ENCODE peak calls at places on chromosome 19, in nine cellular contexts. K is foreskin fibroblast, Z is RWPE1, J is left ventricle myocardium inferior, U is GM12865, V is upper lobe of left lung, P is glutamatergic neuron, R is heart left ventricle, D is Caco-2. F is an unnamed sample.

GRCh38 chr19:5136060-5136855 is 167.3 kb downstream of the KDM4B start:
- DNase-seq in K (no peak), Z (no peak), J (no peak), U (no peak), V (peak), P (no peak), R (no peak), D (no peak), F (no peak)

GRCh38 chr19:45404557-45405434 is at the start of gene PPP1R13L:
- DNase-seq in K (peak), Z (peak), J (peak), U (peak), V (peak), P (no peak), R (peak), D (peak), F (peak)

GRCh38 chr19:41265376-41266153 is 1.4 kb downstream of the HNRNPUL1 start:
- DNase-seq in K (peak), Z (peak), J (no peak), U (peak), V (no peak), P (no peak), R (no peak), D (no peak), F (peak)

GRCh38 chr19:55493052-55493649 is 4.9 kb downstream of the SSC5D start:
- DNase-seq in K (no peak), Z (no peak), J (no peak), U (no peak), V (no peak), P (no peak), R (peak), D (no peak), F (no peak)

GRCh38 chr19:815775-816499 is 5.8 kb downstream of the PLPPR3 start:
- DNase-seq in K (no peak), Z (no peak), J (no peak), U (no peak), V (no peak), P (no peak), R (no peak), D (no peak), F (no peak)

GRCh38 chr19:45547211-45547770 is 37.3 kb downstream of the OPA3 start:
- DNase-seq in K (no peak), Z (no peak), J (no peak), U (no peak), V (no peak), P (no peak), R (no peak), D (no peak), F (no peak)

GRCh38 chr19:38686530-38686888 is 39.1 kb downstream of the ACTN4 start:
- DNase-seq in K (no peak), Z (no peak), J (no peak), U (peak), V (no peak), P (no peak), R (no peak), D (no peak), F (peak)

GRCh38 chr19:45253396-45254027 is 2.4 kb downstream of the MARK4 start:
- DNase-seq in K (no peak), Z (peak), J (no peak), U (no peak), V (no peak), P (no peak), R (no peak), D (no peak), F (no peak)

GRCh38 chr19:13729859-13730258 is 34.5 kb upstream of the MRI1 start:
- DNase-seq in K (no peak), Z (no peak), J (no peak), U (no peak), V (no peak), P (no peak), R (no peak), D (no peak), F (no peak)

GRCh38 chr19:22427587-22428298 is 5.6 kb upstream of the ZNF98 start:
- DNase-seq in K (no peak), Z (no peak), J (no peak), U (no peak), V (peak), P (no peak), R (no peak), D (no peak), F (no peak)

DNA sequence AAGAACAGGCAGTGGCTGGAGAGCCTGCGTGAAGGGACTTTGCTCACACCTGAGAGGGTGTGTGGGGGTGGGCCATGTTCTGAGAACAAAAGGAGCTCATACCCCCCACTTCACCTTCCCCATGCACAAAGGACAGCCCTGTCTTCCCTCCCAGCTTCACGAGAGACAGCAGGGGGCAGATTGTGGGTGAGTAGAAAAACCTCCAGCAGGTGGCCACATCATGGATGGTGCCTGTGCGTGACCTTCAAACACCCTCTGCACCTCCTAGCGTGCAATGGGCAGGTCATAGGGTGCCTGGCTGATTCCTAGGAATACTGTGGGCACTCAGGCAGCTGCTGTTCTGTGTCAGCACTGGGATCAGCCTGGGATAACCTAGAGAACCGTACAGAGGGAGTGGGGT is 36.3 kb upstream of the PSG9 start:
- DNase-seq in K (no peak), Z (no peak), J (no peak), U (no peak), V (no peak), P (no peak), R (no peak), D (no peak), F (no peak)
- TF ChIP-seq CTCF in K (no peak), Z (no peak), J (no peak), U (no peak), V (no peak), P (no peak), R (no peak), D (peak), F (no peak)

GRCh38 chr19:16025108-16026101 is 50.9 kb upstream of the TPM4 start:
- DNase-seq in K (peak), Z (peak), J (no peak), U (peak), V (peak), P (no peak), R (no peak), D (peak), F (no peak)
- TF ChIP-seq CTCF in K (peak), Z (peak), J (peak), U (peak), V (peak), P (no peak), R (peak), D (peak), F (no peak)

GRCh38 chr19:7535035-7535992 is at the start of gene PNPLA6:
- DNase-seq in K (peak), Z (peak), J (peak), U (peak), V (peak), P (peak), R (peak), D (peak), F (peak)
- TF ChIP-seq CTCF in K (no peak), Z (no peak), J (no peak), U (no peak), V (peak), P (no peak), R (no peak), D (no peak), F (no peak)

GRCh38 chr19:6270822-6271221 is 9.0 kb downstream of the MLLT1 start:
- DNase-seq in K (no peak), Z (no peak), J (no peak), U (no peak), V (peak), P (no peak), R (no peak), D (no peak), F (no peak)

GRCh38 chr19:6271721-6272410 is 7.9 kb downstream of the MLLT1 start:
- DNase-seq in K (peak), Z (no peak), J (peak), U (no peak), V (peak), P (no peak), R (peak), D (no peak), F (no peak)

GRCh38 chr19:6270076-6270745 is 9.6 kb downstream of the MLLT1 start:
- DNase-seq in K (no peak), Z (no peak), J (no peak), U (no peak), V (peak), P (no peak), R (no peak), D (no peak), F (no peak)

GRCh38 chr19:6272411-6272791 is 7.4 kb downstream of the MLLT1 start:
- DNase-seq in K (no peak), Z (no peak), J (no peak), U (no peak), V (no peak), P (no peak), R (no peak), D (no peak), F (no peak)

DNA sequence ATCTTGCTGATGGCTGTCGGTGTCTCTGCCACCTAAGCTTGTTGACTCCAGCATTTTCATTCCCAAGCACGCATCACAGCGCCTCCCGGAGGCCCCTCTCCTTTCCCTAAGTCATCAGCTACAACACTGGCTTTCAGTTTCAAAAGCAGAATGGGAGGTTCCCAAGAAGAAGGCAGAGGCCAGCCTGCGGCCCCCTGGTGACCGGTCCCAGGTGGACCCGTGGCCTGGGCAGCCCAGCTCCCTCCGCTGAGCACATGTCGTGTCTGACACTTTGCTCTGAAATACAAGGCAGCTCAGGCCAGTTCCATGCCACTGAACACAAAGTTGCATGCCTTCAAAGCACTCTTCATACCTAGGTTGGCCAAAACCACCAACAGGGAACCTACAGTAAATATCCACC is 8.5 kb downstream of the MLLT1 start:
- DNase-seq in K (no peak), Z (no peak), J (no peak), U (no peak), V (peak), P (no peak), R (no peak), D (no peak), F (no peak)
- TF ChIP-seq CTCF in K (peak), Z (no peak), J (peak), U (no peak), V (peak), P (no peak), R (no peak), D (no peak), F (no peak)

GRCh38 chr19:27777726-27778125 is 1435.2 kb downstream of the UQCRFS1 start:
- DNase-seq in K (no peak), Z (no peak), J (no peak), U (no peak), V (no peak), P (no peak), R (no peak), D (no peak), F (no peak)
- TF ChIP-seq CTCF in K (peak), Z (no peak), J (peak), U (no peak), V (no peak), P (peak), R (no peak), D (peak), F (no peak)

GRCh38 chr19:8335343-8336071 is 7.6 kb downstream of the KANK3 start:
- DNase-seq in K (no peak), Z (no peak), J (no peak), U (peak), V (peak), P (peak), R (no peak), D (no peak), F (peak)
- TF ChIP-seq CTCF in K (no peak), Z (peak), J (no peak), U (peak), V (no peak), P (no peak), R (peak), D (peak), F (no peak)

GRCh38 chr19:54179921-54180452 is 7.0 kb upstream of the TMC4 start:
- DNase-seq in K (peak), Z (no peak), J (no peak), U (no peak), V (no peak), P (peak), R (no peak), D (no peak), F (no peak)
- TF ChIP-seq CTCF in K (peak), Z (no peak), J (peak), U (no peak), V (no peak), P (peak), R (peak), D (peak), F (no peak)

GRCh38 chr19:15025237-15025636 is 24.0 kb upstream of the CASP14 start:
- DNase-seq in K (no peak), Z (peak), J (no peak), U (peak), V (no peak), P (no peak), R (no peak), D (no peak), F (no peak)
- TF ChIP-seq CTCF in K (no peak), Z (no peak), J (peak), U (peak), V (no peak), P (no peak), R (peak), D (peak), F (peak)

DNA sequence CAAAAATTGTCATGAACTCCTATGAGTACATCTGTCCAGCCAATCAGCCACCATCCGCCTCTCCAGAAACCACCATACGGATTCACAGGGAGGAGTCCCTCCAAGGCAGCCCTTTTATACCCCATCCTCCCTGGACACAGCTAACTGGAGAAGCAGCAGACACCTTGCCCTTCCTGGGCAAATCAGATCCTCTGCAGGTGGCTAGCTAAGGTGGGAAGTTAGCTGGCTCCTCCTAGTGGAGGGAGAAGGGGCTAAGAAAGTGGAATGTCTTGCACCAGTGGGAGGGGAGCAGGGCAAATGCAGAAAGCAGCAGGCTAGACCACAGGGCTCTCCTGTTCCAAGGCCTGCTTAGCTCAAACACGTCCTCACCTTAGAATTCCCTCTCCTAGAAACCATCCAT is 46.2 kb upstream of the UQCRFS1 start:
- DNase-seq in K (no peak), Z (no peak), J (no peak), U (peak), V (no peak), P (no peak), R (no peak), D (peak), F (no peak)
- TF ChIP-seq CTCF in K (no peak), Z (no peak), J (no peak), U (peak), V (no peak), P (no peak), R (no peak), D (peak), F (peak)

GRCh38 chr19:18444513-18444912 is 6.6 kb upstream of the ISYNA1 start:
- DNase-seq in K (no peak), Z (no peak), J (no peak), U (no peak), V (peak), P (peak), R (no peak), D (no peak), F (no peak)

GRCh38 chr19:18445252-18445948 is 7.5 kb upstream of the ISYNA1 start:
- DNase-seq in K (no peak), Z (no peak), J (no peak), U (no peak), V (no peak), P (no peak), R (no peak), D (no peak), F (no peak)

GRCh38 chr19:18443831-18444230 is 5.9 kb upstream of the ISYNA1 start:
- DNase-seq in K (no peak), Z (no peak), J (no peak), U (no peak), V (no peak), P (no peak), R (no peak), D (no peak), F (no peak)

GRCh38 chr19:18446811-18447359 is 9.0 kb upstream of the ISYNA1 start:
- DNase-seq in K (no peak), Z (no peak), J (no peak), U (no peak), V (peak), P (no peak), R (no peak), D (peak), F (no peak)

GRCh38 chr19:18446145-18446810 is 8.3 kb upstream of the ISYNA1 start:
- DNase-seq in K (no peak), Z (no peak), J (no peak), U (no peak), V (peak), P (no peak), R (no peak), D (no peak), F (no peak)
- TF ChIP-seq CTCF in K (no peak), Z (no peak), J (no peak), U (no peak), V (no peak), P (no peak), R (no peak), D (no peak), F (no peak)

F was measured in GM10248.